ENCODE peak calls at places on chromosomes 6 and 20, in seven cellular contexts. P is RWPE1, J is astrocyte of the spinal cord, Y is ovary, S is brain microvascular endothelial cell, O is GM13976, K is left lung. M is an unnamed sample.

GRCh38 chr6:135722679-135723078 is 128.8 kb upstream of the PDE7B start:
- DNase-seq in P (peak), K (no peak), J (peak), S (peak), Y (no peak), O (peak), M (no peak)

GRCh38 chr20:4225778-4226177 is 210.4 kb upstream of the RNF24 start:
- DNase-seq in K (no peak), S (peak), P (peak), J (peak), O (no peak), Y (no peak), M (no peak)

GRCh38 chr6:158405933-158406332 is 93.7 kb downstream of the TULP4 start:
- DNase-seq in O (no peak), S (no peak), Y (no peak), P (no peak), K (no peak), J (no peak), M (no peak)

GRCh38 chr20:37880726-37881591 is 22.0 kb upstream of the VSTM2L start:
- DNase-seq in S (no peak), K (no peak), O (no peak), Y (peak), P (no peak), J (no peak), M (no peak)

GRCh38 chr6:41965429-41966213 is 24.0 kb upstream of the CCND3 start:
- DNase-seq in S (no peak), P (no peak), O (no peak), Y (no peak), K (no peak), J (no peak), M (no peak)

GRCh38 chr6:107715523-107716321 is 108.4 kb downstream of the SCML4 start:
- DNase-seq in J (no peak), S (no peak), K (no peak), P (no peak), O (no peak), Y (no peak), M (no peak)

GRCh38 chr6:10297825-10298224 is 117.0 kb downstream of the TFAP2A start:
- DNase-seq in O (no peak), K (no peak), Y (no peak), J (no peak), P (no peak), S (no peak), M (no peak)

GRCh38 chr6:108002365-108003221 is 44.6 kb upstream of the SEC63 start:
- DNase-seq in J (no peak), K (peak), Y (no peak), S (peak), O (no peak), P (peak), M (no peak)

GRCh38 chr6:28105286-28105685 is 19.1 kb upstream of the ZSCAN16 start:
- DNase-seq in P (peak), Y (no peak), O (peak), J (no peak), S (no peak), K (no peak), M (no peak)

GRCh38 chr20:46993465-46994095 is 98.9 kb downstream of the EYA2 start:
- DNase-seq in S (no peak), Y (no peak), J (no peak), O (no peak), P (no peak), K (no peak), M (no peak)

GRCh38 chr20:47610247-47610944 is 108.7 kb downstream of the NCOA3 start:
- DNase-seq in J (peak), S (peak), O (peak), Y (no peak), P (peak), K (peak), M (peak)

GRCh38 chr6:139557547-139557946 is 183.1 kb upstream of the CITED2 start:
- DNase-seq in K (no peak), Y (no peak), S (no peak), J (no peak), O (no peak), P (no peak), M (no peak)

GRCh38 chr6:42175860-42176259 is 2.7 kb downstream of the GUCA1A start:
- DNase-seq in S (no peak), K (no peak), Y (no peak), P (no peak), O (no peak), J (no peak), M (no peak)

GRCh38 chr6:145784683-145785082 is 29.9 kb downstream of the FBXO30 start:
- DNase-seq in O (no peak), Y (no peak), S (no peak), P (no peak), J (no peak), K (no peak), M (no peak)

GRCh38 chr6:108850669-108851467 is 2.6 kb downstream of the ARMC2 start:
- DNase-seq in J (no peak), P (no peak), O (no peak), Y (peak), K (peak), S (no peak), M (no peak)

GRCh38 chr6:42407379-42407778 is 44.3 kb downstream of the TRERF1 start:
- DNase-seq in J (peak), P (peak), K (no peak), Y (no peak), O (no peak), S (peak), M (no peak)

GRCh38 chr6:166305562-166306117 is 2.6 kb downstream of the PRR18 start:
- DNase-seq in S (no peak), Y (no peak), K (no peak), P (no peak), O (no peak), J (no peak), M (no peak)

GRCh38 chr6:106199998-106200397 is 113.9 kb downstream of the PRDM1 start:
- DNase-seq in K (no peak), O (no peak), J (peak), S (peak), Y (no peak), P (peak), M (no peak)

GRCh38 chr6:88586371-88587157 is 376.9 kb downstream of the RNGTT start:
- DNase-seq in Y (no peak), J (no peak), K (no peak), S (no peak), P (no peak), O (no peak), M (no peak)

GRCh38 chr6:2589171-2589661 is 161.5 kb downstream of the MYLK4 start:
- DNase-seq in K (no peak), P (peak), O (no peak), S (no peak), Y (no peak), J (no peak), M (no peak)

GRCh38 chr6:108587258-108588059 is 26.7 kb downstream of the FOXO3 start:
- DNase-seq in K (no peak), J (peak), O (no peak), P (peak), Y (no peak), S (peak), M (no peak)

GRCh38 chr6:5152417-5152816 is 67.3 kb downstream of the PPP1R3G start:
- DNase-seq in O (no peak), S (no peak), P (no peak), K (no peak), Y (no peak), J (peak), M (no peak)

GRCh38 chr6:136051140-136051775 is 198.9 kb downstream of the MTFR2 start:
- DNase-seq in O (no peak), J (peak), S (peak), K (no peak), Y (no peak), P (no peak), M (no peak)

GRCh38 chr6:163324928-163325784 is 89.4 kb upstream of the QKI start:
- DNase-seq in P (no peak), O (no peak), Y (no peak), S (peak), K (no peak), J (peak), M (no peak)

GRCh38 chr20:3802524-3803239 is 6.6 kb downstream of the CDC25B start:
- DNase-seq in K (peak), S (no peak), J (no peak), O (no peak), Y (peak), P (no peak), M (no peak)

GRCh38 chr6:114194362-114195343 is 148.2 kb downstream of the HS3ST5 start:
- DNase-seq in P (no peak), J (peak), O (no peak), Y (no peak), S (peak), K (peak), M (no peak)

GRCh38 chr6:13523826-13524622 is 36.6 kb upstream of the GFOD1 start:
- DNase-seq in K (no peak), P (no peak), S (no peak), Y (no peak), O (no peak), J (no peak), M (no peak)

GRCh38 chr6:21491955-21492354 is 101.6 kb upstream of the SOX4 start:
- DNase-seq in O (no peak), K (no peak), J (no peak), Y (no peak), S (no peak), P (no peak), M (no peak)

GRCh38 chr6:22251331-22251730 is 45.5 kb downstream of the PRL start:
- DNase-seq in O (no peak), K (no peak), J (peak), S (no peak), Y (no peak), P (peak), M (no peak)

GRCh38 chr6:3526962-3527796 is 70.3 kb upstream of the SLC22A23 start:
- DNase-seq in K (no peak), S (no peak), P (peak), O (no peak), Y (no peak), J (no peak), M (no peak)

GRCh38 chr6:83884523-83884922 is 25.0 kb downstream of the CYB5R4 start:
- DNase-seq in Y (no peak), J (peak), O (peak), K (no peak), S (no peak), P (peak), M (no peak)

GRCh38 chr6:52390361-52390727 is 28.4 kb downstream of the PAQR8 start:
- DNase-seq in O (peak), K (no peak), J (peak), P (peak), S (peak), Y (no peak), M (peak)

GRCh38 chr6:90249044-90249443 is 47.6 kb downstream of the BACH2 start:
- DNase-seq in S (peak), J (no peak), Y (no peak), P (no peak), K (no peak), O (no peak), M (no peak)

GRCh38 chr20:9015984-9016324 is 52.9 kb upstream of the PLCB4 start:
- DNase-seq in S (no peak), J (no peak), Y (no peak), K (no peak), O (no peak), P (peak), M (no peak)

GRCh38 chr20:26209171-26209941 is 512.7 kb upstream of the ZNF337 start:
- DNase-seq in O (peak), S (no peak), Y (no peak), J (no peak), K (peak), P (no peak), M (no peak)

DNA sequence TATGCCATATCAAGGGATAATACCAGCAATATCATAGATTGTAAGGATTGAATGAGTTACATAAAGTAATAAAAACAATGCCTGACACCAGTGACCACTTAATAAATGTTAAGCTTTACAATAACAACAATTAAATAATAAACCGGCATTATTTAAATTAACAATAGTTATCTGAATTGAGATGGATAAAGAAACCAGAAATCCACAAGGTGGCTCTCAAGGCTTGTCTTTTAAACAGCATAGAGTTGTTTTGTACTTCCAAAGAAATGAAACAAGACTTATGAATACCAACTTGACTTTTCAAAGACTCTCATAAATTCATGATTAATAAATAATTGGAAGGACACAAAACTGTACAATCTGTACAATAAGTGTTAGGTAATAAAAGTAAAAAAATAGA is 203.1 kb downstream of the ASCC3 start:
- DNase-seq in J (peak), K (no peak), S (no peak), Y (no peak), O (no peak), P (no peak), M (no peak)
- TF ChIP-seq CTCF in J (no peak), K (no peak), S (no peak), Y (no peak), O (no peak), P (no peak), M (no peak)

GRCh38 chr20:57611605-57612311 is 8.5 kb downstream of the ZBP1 start:
- DNase-seq in Y (no peak), J (no peak), P (no peak), K (no peak), S (no peak), O (no peak), M (peak)

GRCh38 chr20:57610261-57610952 is 9.8 kb downstream of the ZBP1 start:
- DNase-seq in Y (peak), K (no peak), S (no peak), J (no peak), P (no peak), O (no peak), M (no peak)

GRCh38 chr20:57608516-57608915 is 11.7 kb downstream of the ZBP1 start:
- DNase-seq in K (peak), P (no peak), J (no peak), O (no peak), Y (peak), S (no peak), M (no peak)

GRCh38 chr20:57609086-57609841 is 11.0 kb downstream of the ZBP1 start:
- DNase-seq in O (no peak), Y (peak), J (no peak), K (peak), P (no peak), S (no peak), M (no peak)

GRCh38 chr20:57609842-57610167 is 10.4 kb downstream of the ZBP1 start:
- DNase-seq in K (no peak), S (no peak), O (no peak), J (no peak), P (no peak), Y (peak), M (no peak)
- TF ChIP-seq CTCF in K (no peak), S (peak), O (no peak), J (peak), P (no peak), Y (no peak), M (no peak)

DNA sequence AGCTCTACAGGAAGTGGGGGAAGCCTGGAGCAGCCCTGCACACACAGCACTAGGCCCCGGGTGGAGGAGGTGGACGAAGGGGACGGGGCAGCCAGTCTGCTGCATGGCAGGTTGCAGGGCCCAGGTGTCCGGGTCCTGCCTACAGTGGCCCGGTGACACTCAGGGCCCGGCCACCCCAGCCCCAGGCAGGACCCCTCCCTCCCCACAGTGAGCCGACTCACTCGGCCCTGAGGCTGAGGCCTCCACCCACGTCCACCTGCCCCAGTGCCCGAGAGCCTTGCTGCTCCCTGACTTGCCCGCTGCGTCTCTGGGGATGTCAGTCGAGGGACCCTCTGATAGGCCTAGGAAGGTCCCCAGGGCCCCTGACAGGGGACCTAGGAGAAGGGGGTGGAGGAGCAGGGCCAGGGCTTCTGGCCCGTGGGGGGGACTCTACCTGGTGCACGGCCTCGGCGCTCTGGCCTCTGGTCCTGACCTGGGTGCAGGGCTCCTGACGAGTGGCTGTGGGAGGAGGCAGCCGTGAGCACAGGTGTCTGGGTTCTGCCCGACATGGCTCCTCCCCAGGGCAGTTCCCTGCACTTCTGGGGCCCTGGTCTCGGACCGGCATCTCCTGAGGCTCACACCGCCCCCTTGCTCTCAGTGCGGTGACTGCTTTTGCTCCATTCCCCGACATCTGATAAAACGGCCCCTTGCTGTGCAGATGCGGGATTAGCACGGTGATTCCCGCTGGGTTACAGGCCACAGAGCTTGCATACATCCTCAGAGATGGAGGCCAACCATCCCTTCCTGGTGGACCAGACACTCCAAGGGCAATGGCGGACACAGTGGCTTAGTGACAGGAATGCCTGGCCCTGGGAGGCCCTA is 20.1 kb downstream of the FRMD1 start:
- DNase-seq in K (no peak), O (no peak), S (no peak), P (no peak), Y (no peak), J (no peak), M (no peak)
- TF ChIP-seq CTCF in K (no peak), O (no peak), S (no peak), P (no peak), Y (no peak), J (no peak), M (no peak)

DNA sequence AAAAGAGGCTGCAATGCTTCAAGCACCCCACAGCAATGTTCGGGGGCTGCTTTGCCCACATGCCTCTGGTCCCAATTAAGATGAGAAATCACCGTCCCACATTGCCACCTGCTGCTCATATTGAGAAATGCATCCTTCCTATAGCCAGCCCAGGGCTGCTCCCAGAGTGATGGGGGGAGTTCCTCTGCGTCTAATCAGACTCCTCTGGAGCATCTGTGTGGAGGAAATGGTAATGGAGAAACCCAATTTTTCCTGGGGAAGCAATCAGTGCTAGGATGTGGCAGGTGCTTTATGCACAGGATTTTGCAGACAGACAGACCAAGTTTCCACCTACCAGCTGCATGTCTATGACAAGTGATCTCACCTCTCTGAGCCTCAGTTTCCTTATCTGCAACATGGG is 33.6 kb downstream of the PTGIS start:
- DNase-seq in Y (peak), P (peak), K (no peak), J (peak), O (peak), S (peak), M (peak)
- TF ChIP-seq CTCF in Y (peak), P (peak), K (peak), J (peak), O (peak), S (peak), M (peak)

DNA sequence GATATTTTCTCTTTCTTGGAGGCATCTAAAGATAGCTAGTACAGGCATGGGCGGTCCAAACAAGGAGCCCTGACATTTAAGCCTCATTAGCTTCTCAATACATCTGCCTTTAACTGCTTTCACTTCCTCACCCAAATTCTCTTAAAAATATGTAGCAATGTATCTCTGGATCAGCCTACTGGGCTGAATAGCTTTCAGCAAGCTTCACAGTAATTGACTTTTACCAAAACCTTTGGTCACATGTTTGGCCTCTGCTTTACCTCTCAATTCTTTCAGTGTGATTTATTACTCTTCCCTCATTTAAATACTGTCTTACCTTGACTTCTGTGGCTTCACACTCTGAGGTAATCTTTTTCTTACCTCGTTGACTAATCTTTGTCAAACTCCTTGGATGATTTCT is 1618.1 kb downstream of the GRIK2 start:
- DNase-seq in O (no peak), Y (no peak), S (no peak), K (no peak), J (no peak), P (no peak), M (no peak)
- TF ChIP-seq CTCF in O (no peak), Y (no peak), S (no peak), K (no peak), J (no peak), P (no peak), M (no peak)

GRCh38 chr20:60718743-60719142 is 533.3 kb upstream of the CDH4 start:
- DNase-seq in O (no peak), P (no peak), J (no peak), K (no peak), S (no peak), Y (no peak), M (no peak)
- TF ChIP-seq CTCF in O (no peak), P (no peak), J (no peak), K (no peak), S (peak), Y (no peak), M (no peak)

GRCh38 chr20:49821850-49822249 is 9.2 kb downstream of the SLC9A8 start:
- DNase-seq in P (no peak), Y (peak), S (peak), J (peak), O (no peak), K (no peak), M (no peak)
- TF ChIP-seq CTCF in P (peak), Y (no peak), S (peak), J (peak), O (no peak), K (no peak), M (no peak)

DNA sequence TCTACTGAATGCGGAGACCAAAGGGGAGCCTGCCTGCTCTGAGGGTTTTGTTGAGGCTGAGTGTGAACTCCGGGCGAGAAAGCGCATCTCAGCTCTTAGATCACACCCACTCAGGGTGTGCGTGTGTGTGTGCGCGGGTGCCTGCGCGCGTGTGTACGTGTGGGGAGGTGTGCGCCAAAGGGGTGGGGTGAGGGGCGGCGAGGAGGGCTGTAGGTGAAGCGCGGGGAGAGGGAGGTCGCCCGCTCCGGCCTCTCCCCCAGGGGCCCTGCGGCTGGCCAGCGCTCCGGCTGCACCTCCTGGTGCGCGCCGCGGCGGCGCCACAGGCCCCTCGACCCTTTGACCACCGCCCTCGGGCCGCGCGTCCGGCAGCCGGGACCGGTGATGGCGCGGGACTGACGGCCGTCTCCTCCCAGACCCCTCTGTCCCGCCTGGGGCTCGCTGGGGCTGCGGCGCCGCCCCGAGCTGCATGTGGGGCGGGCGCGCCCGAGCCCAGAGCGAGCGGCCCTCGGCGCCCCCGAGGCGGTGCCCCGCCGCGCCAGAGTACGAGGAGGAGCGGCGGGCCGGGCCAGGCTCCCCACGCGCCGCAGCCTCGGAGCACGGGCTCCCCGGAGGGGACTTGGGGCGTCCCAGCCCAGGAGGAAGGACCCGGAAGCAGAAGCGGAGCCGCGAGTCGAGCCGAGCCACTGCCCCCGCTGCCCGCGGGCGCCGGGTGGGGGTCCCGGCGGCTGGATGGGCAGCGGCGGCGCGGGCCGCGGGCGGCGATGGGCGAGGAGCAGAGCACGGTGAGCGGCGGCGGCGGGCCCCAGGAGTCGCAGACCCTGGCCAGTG is at the start of gene RNF217:
- DNase-seq in J (peak), K (peak), O (peak), S (peak), P (peak), Y (peak), M (peak)
- TF ChIP-seq CTCF in J (no peak), K (no peak), O (no peak), S (no peak), P (no peak), Y (no peak), M (no peak)

M was measured in natural killer cell.